ENCODE peak calls at places on chromosomes 6 and 20, in seven cellular contexts. K is lower lobe of right lung; Q is adrenal gland; U is heart right ventricle; H is small intestine; P is CD8-positive, alpha-beta T cell; W is HCT116. V is an unnamed sample. For H3K4me1, the result is how much of the 10 kb centered on the place peaks cover.

GRCh38 chr6:19803331-19804330 is 33.5 kb upstream of the ID4 start:
- DNase-seq in U (no peak), W (no peak), Q (no peak), H (no peak), P (no peak), K (no peak), V (no peak)

GRCh38 chr20:14597206-14597715 is 259.8 kb upstream of the FLRT3 start:
- DNase-seq in H (no peak), Q (no peak), P (no peak), K (no peak), W (no peak), U (no peak), V (no peak)

GRCh38 chr6:7243188-7243942 is 69.6 kb downstream of the SSR1 start:
- DNase-seq in Q (peak), P (peak), W (peak), U (peak), H (peak), K (peak), V (no peak)

GRCh38 chr6:8131265-8131897 is 29.0 kb upstream of the EEF1E1 start:
- DNase-seq in P (peak), K (no peak), U (peak), W (peak), H (peak), Q (peak), V (no peak)

GRCh38 chr6:155158044-155158843 is 105.6 kb upstream of the CLDN20 start:
- DNase-seq in K (no peak), U (no peak), W (no peak), P (no peak), H (no peak), Q (no peak), V (no peak)

GRCh38 chr6:105616521-105616920 is 213.6 kb upstream of the PREP start:
- DNase-seq in Q (no peak), K (no peak), U (no peak), H (no peak), W (no peak), P (no peak), V (no peak)

GRCh38 chr6:15897063-15897934 is 231.6 kb upstream of the MYLIP start:
- DNase-seq in Q (peak), P (no peak), H (peak), U (peak), K (no peak), W (no peak), V (peak)

GRCh38 chr6:117574198-117574597 is 28.1 kb downstream of the GOPC start:
- DNase-seq in U (no peak), H (no peak), P (no peak), W (no peak), Q (no peak), K (no peak), V (no peak)

GRCh38 chr6:22328499-22328898 is 31.7 kb upstream of the PRL start:
- DNase-seq in P (no peak), K (no peak), H (no peak), Q (no peak), W (no peak), U (no peak), V (no peak)

GRCh38 chr20:2814587-2815051 is at the start of gene C20orf141:
- DNase-seq in H (no peak), U (no peak), Q (peak), K (no peak), W (no peak), P (no peak), V (peak)

GRCh38 chr6:130945401-130945919 is 117.6 kb downstream of the EPB41L2 start:
- DNase-seq in U (no peak), W (no peak), Q (no peak), K (no peak), H (no peak), P (no peak), V (no peak)

GRCh38 chr20:13101276-13101675 is 92.5 kb downstream of the SPTLC3 start:
- DNase-seq in W (no peak), Q (no peak), H (no peak), U (no peak), P (no peak), K (no peak), V (no peak)

GRCh38 chr6:44932651-44933091 is 395.5 kb upstream of the RUNX2 start:
- DNase-seq in H (no peak), W (no peak), K (no peak), U (no peak), Q (no peak), P (peak), V (no peak)

GRCh38 chr20:50286174-50286511 is 95.5 kb downstream of the CEBPB start:
- DNase-seq in P (no peak), W (no peak), U (no peak), K (no peak), H (no peak), Q (no peak), V (no peak)

GRCh38 chr20:50287512-50287911 is 96.9 kb downstream of the CEBPB start:
- DNase-seq in Q (no peak), W (no peak), H (no peak), U (no peak), P (no peak), K (no peak), V (no peak)

GRCh38 chr20:50286609-50287008 is 96.0 kb downstream of the CEBPB start:
- DNase-seq in U (peak), K (no peak), H (no peak), Q (peak), P (no peak), W (no peak), V (peak)

GRCh38 chr20:50289581-50289980 is 99.0 kb downstream of the CEBPB start:
- DNase-seq in Q (no peak), K (no peak), W (no peak), H (no peak), P (no peak), U (no peak), V (no peak)

GRCh38 chr20:50288128-50288623 is 97.5 kb downstream of the CEBPB start:
- DNase-seq in P (no peak), H (no peak), Q (no peak), U (no peak), W (no peak), K (no peak), V (no peak)
- H3K4me1 ChIP-seq in P (under half), H (under half), Q (half or more), U (half or more), W (half or more), K (half or more), V (under half)

GRCh38 chr20:48769111-48769879 is 58.5 kb downstream of the PREX1 start:
- DNase-seq in H (peak), K (peak), W (no peak), U (no peak), Q (no peak), P (peak), V (no peak)

GRCh38 chr20:48771542-48771941 is 56.3 kb downstream of the PREX1 start:
- DNase-seq in Q (no peak), H (no peak), W (no peak), P (no peak), K (no peak), U (no peak), V (no peak)

GRCh38 chr20:48773837-48774418 is 53.9 kb downstream of the PREX1 start:
- DNase-seq in H (no peak), W (no peak), K (peak), U (no peak), Q (peak), P (no peak), V (no peak)

GRCh38 chr20:48772183-48772976 is 55.4 kb downstream of the PREX1 start:
- DNase-seq in W (no peak), Q (peak), K (peak), H (no peak), P (no peak), U (peak), V (no peak)

DNA sequence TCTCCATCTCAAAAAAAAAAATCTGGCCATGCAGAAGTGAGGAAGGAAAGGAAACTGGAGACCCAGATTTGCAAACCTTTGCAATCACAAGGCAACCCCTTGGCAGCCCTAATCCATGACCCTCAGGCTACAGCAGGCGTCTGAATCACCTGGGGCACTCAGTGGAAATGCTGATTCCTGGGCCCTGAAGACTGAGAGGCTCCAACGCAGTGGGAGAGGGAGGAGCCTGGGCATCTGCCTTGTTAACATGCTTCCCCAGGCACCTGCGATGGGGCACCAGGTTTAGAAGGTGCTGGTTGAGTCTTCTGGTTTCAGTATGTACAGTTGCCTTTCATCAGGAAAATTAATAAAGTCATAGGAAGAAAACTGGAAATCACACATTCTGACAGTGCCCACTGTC is 57.1 kb downstream of the PREX1 start:
- DNase-seq in H (no peak), U (no peak), P (no peak), W (no peak), Q (no peak), K (no peak), V (no peak)
- H3K4me1 ChIP-seq in H (under half), U (half or more), P (half or more), W (under half), Q (under half), K (half or more), V (under half)

GRCh38 chr6:38578075-38578474 is 61.7 kb downstream of the BTBD9 start:
- DNase-seq in P (no peak), H (no peak), K (no peak), W (no peak), Q (no peak), U (no peak), V (no peak)

GRCh38 chr6:38583523-38583922 is 56.2 kb downstream of the BTBD9 start:
- DNase-seq in W (no peak), K (no peak), U (no peak), P (no peak), Q (no peak), H (no peak), V (no peak)

GRCh38 chr6:38577492-38577891 is 62.2 kb downstream of the BTBD9 start:
- DNase-seq in W (no peak), U (no peak), P (no peak), Q (no peak), H (no peak), K (no peak), V (no peak)

GRCh38 chr6:38580030-38580429 is 59.7 kb downstream of the BTBD9 start:
- DNase-seq in Q (no peak), K (no peak), H (no peak), W (no peak), P (no peak), U (no peak), V (no peak)

DNA sequence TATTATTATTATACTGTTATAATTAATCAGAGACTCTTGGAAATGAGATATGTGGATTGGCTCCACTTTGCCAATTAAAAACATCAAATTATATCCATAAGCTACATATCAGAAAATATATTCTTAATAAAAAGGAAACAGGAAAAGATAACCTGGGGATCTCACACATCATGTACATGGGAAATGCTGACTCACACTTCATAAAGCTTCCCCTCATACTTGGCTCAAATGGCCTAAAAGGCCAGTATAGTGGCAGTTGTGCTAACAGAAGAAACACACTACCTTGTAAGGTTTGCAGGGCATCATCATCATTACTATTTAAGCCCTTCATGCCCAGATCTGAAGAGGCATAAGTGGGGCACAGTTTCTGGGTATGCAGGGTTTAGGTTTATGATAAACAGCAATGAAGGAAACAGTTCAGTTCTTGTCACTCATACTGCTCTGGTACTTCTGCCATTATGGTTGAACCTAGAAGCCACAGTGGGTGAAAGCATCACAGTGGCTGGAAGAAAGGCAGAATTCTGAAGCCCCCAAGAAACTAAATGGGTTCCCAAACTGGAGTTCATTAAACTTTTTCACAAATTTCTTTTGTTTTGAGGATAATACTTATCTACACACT is 60.6 kb downstream of the BTBD9 start:
- DNase-seq in P (no peak), H (no peak), W (no peak), U (no peak), K (no peak), Q (no peak), V (no peak)
- H3K4me1 ChIP-seq in P (under half), H (under half), W (under half), U (under half), K (under half), Q (under half), V (under half)

DNA sequence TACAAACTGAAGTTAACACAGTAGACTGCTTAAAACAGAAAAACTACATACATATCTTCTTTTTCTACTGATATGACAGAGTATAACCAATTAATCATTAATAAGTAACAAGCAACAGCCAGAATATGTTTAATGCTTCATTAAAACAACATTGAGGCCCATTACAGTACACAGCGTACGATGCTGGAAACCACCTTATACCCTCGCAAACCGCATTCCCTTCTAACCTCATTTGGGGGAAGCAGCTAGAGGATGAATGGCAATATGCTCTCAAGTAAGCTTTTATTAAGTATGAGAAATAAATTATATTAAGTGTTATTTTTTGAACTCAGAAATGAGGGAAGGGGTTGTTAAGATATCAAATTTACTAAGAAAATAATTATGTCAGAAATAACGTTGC is 142.4 kb downstream of the GMDS start:
- DNase-seq in H (no peak), P (no peak), Q (no peak), W (no peak), U (no peak), K (no peak), V (no peak)
- H3K4me1 ChIP-seq in H (under half), P (under half), Q (under half), W (under half), U (under half), K (under half), V (under half)